ENCODE peak calls at places on chromosomes 13 and 19, in seven cellular contexts. R, Q, A, I, J, V and Z are unnamed samples.

GRCh38 chr19:19343762-19344161 is 23.1 kb downstream of the MAU2 start:
- DNase-seq in R (no peak), A (no peak), V (no peak), Q (no peak), I (no peak), J (no peak), Z (no peak)

GRCh38 chr19:31534231-31534630 is 185.0 kb upstream of the TSHZ3 start:
- DNase-seq in I (no peak), J (peak), R (no peak), V (no peak), Q (no peak), A (no peak), Z (no peak)

GRCh38 chr19:32404939-32405430 is 585 bp upstream of the DPY19L3 start:
- DNase-seq in I (peak), A (no peak), R (no peak), Q (peak), J (peak), V (peak), Z (no peak)

GRCh38 chr13:79485014-79485441 is 4.1 kb downstream of the NDFIP2 start:
- DNase-seq in A (no peak), R (no peak), J (no peak), V (no peak), Q (peak), I (no peak), Z (no peak)

GRCh38 chr19:12847159-12848139 is 9.1 kb downstream of the MAST1 start:
- DNase-seq in Q (peak), R (peak), A (peak), J (peak), I (peak), V (peak), Z (peak)

GRCh38 chr19:44657211-44657921 is 13.7 kb downstream of the PVR start:
- DNase-seq in Q (peak), V (peak), A (peak), I (peak), J (peak), R (peak), Z (peak)

GRCh38 chr13:109389456-109389855 is 396.9 kb downstream of the IRS2 start:
- DNase-seq in Q (peak), R (no peak), V (no peak), A (no peak), I (no peak), J (peak), Z (no peak)

GRCh38 chr13:99958402-99959126 is 13.0 kb downstream of the ZIC5 start:
- DNase-seq in J (no peak), R (peak), V (no peak), I (no peak), A (no peak), Q (no peak), Z (no peak)

GRCh38 chr13:29758591-29759114 is 91.8 kb downstream of the UBL3 start:
- DNase-seq in A (no peak), I (no peak), Q (peak), R (no peak), J (no peak), V (no peak), Z (no peak)

GRCh38 chr13:24097064-24097463 is 63.5 kb upstream of the SPATA13 start:
- DNase-seq in R (no peak), J (peak), I (peak), A (no peak), V (no peak), Q (peak), Z (no peak)

GRCh38 chr13:93226065-93226622 is 463 bp upstream of the GPC6 start:
- DNase-seq in I (no peak), J (no peak), Q (no peak), V (no peak), R (no peak), A (peak), Z (no peak)

GRCh38 chr19:48342841-48343540 is 17.6 kb downstream of the EMP3 start:
- DNase-seq in Q (peak), V (no peak), A (no peak), R (no peak), I (peak), J (no peak), Z (no peak)

GRCh38 chr19:18439025-18439909 is 1.3 kb upstream of the ISYNA1 start:
- DNase-seq in I (peak), V (no peak), R (peak), J (no peak), A (no peak), Q (peak), Z (no peak)

GRCh38 chr13:24161010-24161775 is 673 bp downstream of the SPATA13 start:
- DNase-seq in A (peak), R (peak), V (peak), Q (no peak), I (peak), J (no peak), Z (no peak)

GRCh38 chr13:41196620-41197019 is 2.3 kb upstream of the KBTBD7 start:
- DNase-seq in I (no peak), J (no peak), V (no peak), R (peak), A (no peak), Q (peak), Z (no peak)

GRCh38 chr19:40322271-40322610 is 26.0 kb downstream of the C19orf47 start:
- DNase-seq in R (no peak), Q (peak), J (no peak), A (no peak), V (no peak), I (no peak), Z (no peak)

GRCh38 chr13:72383646-72384045 is 343.8 kb downstream of the MZT1 start:
- DNase-seq in V (no peak), Q (no peak), J (no peak), I (no peak), A (no peak), R (no peak), Z (no peak)

GRCh38 chr13:41065098-41065497 is 3.8 kb downstream of the WBP4 start:
- DNase-seq in I (no peak), A (no peak), J (no peak), Q (peak), V (no peak), R (no peak), Z (no peak)

GRCh38 chr19:1837625-1838105 is 10.6 kb downstream of the REXO1 start:
- DNase-seq in R (peak), I (peak), Q (peak), V (no peak), A (peak), J (no peak), Z (peak)

GRCh38 chr13:73210218-73210883 is 151.5 kb downstream of the KLF5 start:
- DNase-seq in A (no peak), R (no peak), Q (no peak), J (no peak), V (no peak), I (no peak), Z (no peak)

GRCh38 chr19:58002384-58003152 is at the start of gene ZNF606:
- DNase-seq in R (peak), I (peak), J (peak), Q (peak), A (peak), V (peak), Z (peak)

GRCh38 chr13:112451512-112452379 is 75.6 kb downstream of the SPACA7 start:
- DNase-seq in V (no peak), J (no peak), Q (no peak), I (no peak), R (no peak), A (peak), Z (no peak)

GRCh38 chr19:48489608-48490216 is 20.5 kb downstream of the CYTH2 start:
- DNase-seq in J (no peak), Q (peak), R (peak), V (peak), I (peak), A (peak), Z (peak)

GRCh38 chr13:25051065-25051464 is 44.9 kb upstream of the PABPC3 start:
- DNase-seq in A (no peak), J (no peak), Q (no peak), R (no peak), I (no peak), V (no peak), Z (no peak)

GRCh38 chr19:41175825-41176734 is 16.9 kb upstream of the CYP2S1 start:
- DNase-seq in V (no peak), R (peak), J (no peak), Q (peak), I (peak), A (no peak), Z (no peak)

GRCh38 chr19:1082165-1082927 is 12.8 kb downstream of the POLR2E start:
- DNase-seq in R (peak), I (peak), A (peak), Q (no peak), J (no peak), V (no peak), Z (peak)

GRCh38 chr19:17718988-17719711 is at the start of gene MAP1S:
- DNase-seq in A (peak), V (peak), Q (peak), I (peak), J (no peak), R (peak), Z (peak)

GRCh38 chr19:6752257-6753177 is 13.0 kb downstream of the TRIP10 start:
- DNase-seq in R (peak), V (no peak), I (no peak), Q (no peak), J (no peak), A (no peak), Z (peak)

GRCh38 chr19:6754136-6754535 is 13.1 kb downstream of the SH2D3A start:
- DNase-seq in A (no peak), V (no peak), R (no peak), I (no peak), Q (no peak), J (no peak), Z (no peak)

GRCh38 chr19:6751189-6751588 is 11.7 kb downstream of the TRIP10 start:
- DNase-seq in R (no peak), Q (no peak), A (no peak), V (no peak), I (no peak), J (no peak), Z (no peak)

GRCh38 chr19:6754653-6755463 is 12.4 kb downstream of the SH2D3A start:
- DNase-seq in J (no peak), Q (no peak), A (no peak), I (no peak), V (no peak), R (no peak), Z (no peak)

GRCh38 chr19:6753178-6754031 is 13.8 kb downstream of the SH2D3A start:
- DNase-seq in J (peak), I (peak), Q (peak), R (peak), A (peak), V (peak), Z (peak)
- TF ChIP-seq CTCF in J (no peak), I (peak), Q (peak), R (peak), A (peak), V (peak), Z (peak)

GRCh38 chr13:26442541-26442940 is 114.9 kb upstream of the WASF3 start:
- DNase-seq in A (no peak), J (no peak), Q (peak), R (no peak), I (no peak), V (no peak), Z (no peak)

GRCh38 chr13:26440111-26440510 is 117.4 kb upstream of the WASF3 start:
- DNase-seq in J (no peak), V (no peak), I (no peak), A (no peak), Q (peak), R (no peak), Z (no peak)

GRCh38 chr13:26449063-26449848 is 108.2 kb upstream of the WASF3 start:
- DNase-seq in R (no peak), J (no peak), V (no peak), I (no peak), A (no peak), Q (peak), Z (no peak)

GRCh38 chr13:26446751-26447150 is 110.7 kb upstream of the WASF3 start:
- DNase-seq in Q (peak), V (no peak), I (no peak), R (no peak), J (no peak), A (no peak), Z (no peak)

DNA sequence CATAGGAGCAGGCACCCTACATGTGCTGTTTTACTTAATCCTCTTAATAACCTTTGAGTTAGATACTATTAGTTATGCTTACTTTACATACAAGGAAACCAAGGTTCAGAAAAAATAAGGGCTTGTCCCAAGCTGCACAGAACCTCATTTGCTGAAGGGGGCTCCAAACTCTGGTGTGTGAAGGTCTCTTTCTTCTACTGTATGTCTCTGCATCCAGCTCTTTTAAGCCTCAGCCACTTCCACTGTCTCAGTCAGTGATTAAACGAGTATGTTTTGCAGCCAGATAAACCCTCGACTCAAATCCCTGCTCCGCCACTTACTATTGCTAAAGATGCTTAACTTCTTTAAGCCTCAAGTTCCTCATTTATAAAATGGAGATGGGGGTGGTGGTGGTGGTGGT is 112.4 kb upstream of the WASF3 start:
- DNase-seq in Q (no peak), J (no peak), I (peak), A (no peak), V (no peak), R (peak), Z (no peak)
- TF ChIP-seq CTCF in Q (no peak), J (no peak), I (no peak), A (no peak), V (no peak), R (peak), Z (no peak)

GRCh38 chr19:49811328-49811727 is 1.8 kb downstream of the FUZ start:
- DNase-seq in Q (no peak), A (no peak), J (no peak), I (no peak), V (no peak), R (no peak), Z (no peak)

GRCh38 chr19:49807888-49808675 is 5.0 kb downstream of the FUZ start:
- DNase-seq in V (no peak), A (no peak), R (peak), J (no peak), Q (no peak), I (no peak), Z (no peak)

GRCh38 chr19:49808762-49809154 is 4.3 kb downstream of the FUZ start:
- DNase-seq in Q (peak), J (peak), V (peak), A (peak), R (peak), I (peak), Z (peak)

GRCh38 chr19:49809987-49810389 is 3.1 kb downstream of the FUZ start:
- DNase-seq in R (no peak), V (no peak), Q (no peak), J (no peak), I (no peak), A (no peak), Z (no peak)

GRCh38 chr19:49809155-49809986 is 3.7 kb downstream of the FUZ start:
- DNase-seq in Q (no peak), J (peak), I (peak), R (peak), A (peak), V (no peak), Z (peak)
- TF ChIP-seq CTCF in Q (no peak), J (no peak), I (no peak), R (peak), A (peak), V (peak), Z (peak)

DNA sequence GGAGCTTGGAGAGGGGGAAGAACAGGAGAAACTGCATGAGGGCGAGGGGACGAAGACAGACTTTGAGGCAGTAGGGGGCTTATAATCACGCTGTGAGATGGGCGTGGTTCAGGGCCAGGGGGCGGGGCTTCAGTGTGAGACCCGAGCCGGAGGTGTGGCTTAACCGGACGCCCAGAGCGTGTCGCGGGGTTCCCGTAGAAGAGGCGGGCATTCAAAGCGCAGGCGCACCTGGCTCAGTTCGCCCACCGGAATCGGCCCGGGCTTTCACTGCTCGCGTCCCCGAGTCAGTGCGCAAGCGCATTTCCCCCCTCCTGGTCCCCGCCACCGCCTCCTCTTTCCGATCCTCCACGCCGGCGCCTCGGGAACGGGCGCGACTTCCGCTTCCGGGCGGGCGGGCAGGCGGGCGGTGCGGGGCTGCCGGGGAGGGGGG is 225 bp upstream of the ZNF865 start:
- DNase-seq in A (peak), Q (peak), J (peak), V (peak), R (peak), I (peak), Z (peak)
- TF ChIP-seq CTCF in A (no peak), Q (no peak), J (no peak), V (no peak), R (no peak), I (no peak), Z (no peak)